ENCODE peak calls at places on chromosomes 6 and 20, in nine cellular contexts. X is CD4-positive, alpha-beta T cell; H is fibroblast of mammary gland; K is right lobe of liver; G is CD8-positive, alpha-beta T cell; C is heart left ventricle; T is kidney epithelial cell; S is ovary; M is GM12864. I is an unnamed sample.

GRCh38 chr6:36443498-36443844 is 671 bp downstream of the KCTD20 start:
- DNase-seq in X (no peak), H (no peak), K (no peak), G (no peak), C (no peak), T (no peak), S (no peak), M (no peak), I (no peak)

GRCh38 chr6:90083891-90084290 is 189.6 kb downstream of the GJA10 start:
- DNase-seq in X (peak), H (no peak), K (no peak), G (peak), C (no peak), T (no peak), S (no peak), M (peak), I (no peak)

GRCh38 chr6:2222275-2222842 is 23.0 kb downstream of the GMDS start:
- DNase-seq in X (no peak), H (no peak), K (no peak), G (no peak), C (no peak), T (no peak), S (no peak), M (no peak), I (no peak)

GRCh38 chr6:55963301-55963700 is 87.9 kb upstream of the BMP5 start:
- DNase-seq in X (no peak), H (peak), K (no peak), G (no peak), C (no peak), T (no peak), S (no peak), M (no peak), I (no peak)

GRCh38 chr20:38434310-38434741 is 802 bp downstream of the SNHG17 start:
- DNase-seq in X (no peak), H (no peak), K (no peak), G (no peak), C (no peak), T (no peak), S (no peak), M (no peak), I (peak)

GRCh38 chr6:89145461-89145961 is 344 bp upstream of the PM20D2 start:
- DNase-seq in X (no peak), H (peak), K (no peak), G (no peak), C (no peak), T (no peak), S (no peak), M (peak), I (no peak)

GRCh38 chr20:62652051-62652893 is 10.0 kb downstream of the SLCO4A1 start:
- DNase-seq in X (peak), H (peak), K (peak), G (peak), C (peak), T (peak), S (peak), M (peak), I (peak)

GRCh38 chr6:19824058-19824807 is 12.9 kb upstream of the ID4 start:
- DNase-seq in X (no peak), H (no peak), K (no peak), G (no peak), C (no peak), T (no peak), S (no peak), M (no peak), I (no peak)

GRCh38 chr6:41939091-41939847 is 2.3 kb downstream of the CCND3 start:
- DNase-seq in X (no peak), H (peak), K (peak), G (no peak), C (peak), T (no peak), S (peak), M (no peak), I (no peak)

GRCh38 chr20:52812231-52812847 is 159.8 kb upstream of the TSHZ2 start:
- DNase-seq in X (no peak), H (peak), K (no peak), G (no peak), C (no peak), T (no peak), S (no peak), M (no peak), I (no peak)

GRCh38 chr6:124560836-124561585 is 401.2 kb upstream of the RNF217 start:
- DNase-seq in X (no peak), H (no peak), K (no peak), G (no peak), C (no peak), T (no peak), S (no peak), M (no peak), I (no peak)

GRCh38 chr6:92201618-92202017 is 1217.7 kb downstream of the EPHA7 start:
- DNase-seq in X (no peak), H (no peak), K (no peak), G (no peak), C (no peak), T (peak), S (no peak), M (no peak), I (no peak)

GRCh38 chr6:41970436-41970846 is 28.8 kb upstream of the CCND3 start:
- DNase-seq in X (no peak), H (peak), K (peak), G (no peak), C (no peak), T (no peak), S (no peak), M (no peak), I (peak)

GRCh38 chr6:108359901-108360882 is 65.3 kb downstream of the AFG1L start:
- DNase-seq in X (no peak), H (peak), K (no peak), G (no peak), C (no peak), T (no peak), S (no peak), M (no peak), I (no peak)

GRCh38 chr6:52596371-52597028 is 19.6 kb upstream of the TRAM2 start:
- DNase-seq in X (no peak), H (peak), K (no peak), G (no peak), C (no peak), T (no peak), S (no peak), M (no peak), I (no peak)

GRCh38 chr6:109059591-109060021 is 35.0 kb downstream of the SESN1 start:
- DNase-seq in X (no peak), H (peak), K (no peak), G (no peak), C (no peak), T (no peak), S (no peak), M (no peak), I (no peak)

GRCh38 chr6:56940977-56941376 is 13.9 kb upstream of the BEND6 start:
- DNase-seq in X (no peak), H (no peak), K (no peak), G (no peak), C (no peak), T (no peak), S (no peak), M (no peak), I (no peak)

GRCh38 chr6:29656798-29657197 is at the start of gene MOG:
- DNase-seq in X (no peak), H (no peak), K (no peak), G (no peak), C (no peak), T (no peak), S (no peak), M (no peak), I (no peak)

GRCh38 chr6:168136001-168136400 is 57.0 kb upstream of the FRMD1 start:
- DNase-seq in X (no peak), H (no peak), K (no peak), G (no peak), C (no peak), T (no peak), S (no peak), M (no peak), I (no peak)

GRCh38 chr6:90362273-90362672 is 65.6 kb upstream of the BACH2 start:
- DNase-seq in X (no peak), H (peak), K (no peak), G (no peak), C (no peak), T (no peak), S (no peak), M (no peak), I (no peak)

GRCh38 chr6:38163186-38164130 is 343.9 kb downstream of the ZFAND3 start:
- DNase-seq in X (no peak), H (no peak), K (no peak), G (no peak), C (no peak), T (no peak), S (no peak), M (no peak), I (no peak)

GRCh38 chr20:46870041-46870440 is 24.6 kb upstream of the EYA2 start:
- DNase-seq in X (no peak), H (no peak), K (no peak), G (no peak), C (no peak), T (no peak), S (no peak), M (no peak), I (no peak)

GRCh38 chr20:46406986-46407670 is 713 bp upstream of the ELMO2 start:
- DNase-seq in X (peak), H (no peak), K (peak), G (peak), C (peak), T (no peak), S (peak), M (peak), I (no peak)

GRCh38 chr6:84791233-84791632 is 26.8 kb upstream of the TBX18 start:
- DNase-seq in X (no peak), H (peak), K (no peak), G (no peak), C (no peak), T (no peak), S (no peak), M (no peak), I (no peak)

GRCh38 chr6:63058601-63059000 is 152.7 kb upstream of the FKBP1C start:
- DNase-seq in X (no peak), H (no peak), K (no peak), G (no peak), C (no peak), T (no peak), S (no peak), M (no peak), I (no peak)

GRCh38 chr6:37626915-37627314 is 70.8 kb downstream of the MDGA1 start:
- DNase-seq in X (no peak), H (no peak), K (no peak), G (no peak), C (no peak), T (no peak), S (no peak), M (no peak), I (no peak)

GRCh38 chr6:163417595-163417994 is 3.1 kb downstream of the QKI start:
- DNase-seq in X (no peak), H (no peak), K (no peak), G (no peak), C (no peak), T (no peak), S (no peak), M (no peak), I (no peak)

GRCh38 chr6:31912186-31912585 is 10.3 kb upstream of the ZBTB12 start:
- DNase-seq in X (no peak), H (no peak), K (no peak), G (no peak), C (no peak), T (no peak), S (no peak), M (no peak), I (no peak)

GRCh38 chr20:25574411-25574810 is 10.9 kb downstream of the NINL start:
- DNase-seq in X (no peak), H (peak), K (no peak), G (no peak), C (no peak), T (no peak), S (peak), M (no peak), I (no peak)

GRCh38 chr20:14877616-14878015 is 540.2 kb upstream of the FLRT3 start:
- DNase-seq in X (no peak), H (peak), K (no peak), G (no peak), C (no peak), T (no peak), S (no peak), M (no peak), I (no peak)

GRCh38 chr6:33735201-33735600 is 11.5 kb downstream of the IP6K3 start:
- DNase-seq in X (no peak), H (no peak), K (peak), G (no peak), C (no peak), T (no peak), S (no peak), M (no peak), I (no peak)

GRCh38 chr6:163836916-163837660 is 422.6 kb downstream of the QKI start:
- DNase-seq in X (no peak), H (no peak), K (no peak), G (no peak), C (no peak), T (no peak), S (no peak), M (no peak), I (no peak)

GRCh38 chr20:31674895-31675827 is 37.4 kb downstream of the COX4I2 start:
- DNase-seq in X (peak), H (peak), K (peak), G (peak), C (peak), T (no peak), S (peak), M (no peak), I (peak)

GRCh38 chr6:10398439-10399218 is 16.2 kb downstream of the TFAP2A start:
- DNase-seq in X (no peak), H (no peak), K (no peak), G (no peak), C (no peak), T (no peak), S (no peak), M (no peak), I (no peak)

GRCh38 chr6:110566346-110567125 is 90.1 kb upstream of the SLC22A16 start:
- DNase-seq in X (no peak), H (no peak), K (peak), G (no peak), C (peak), T (no peak), S (no peak), M (no peak), I (no peak)

GRCh38 chr20:12927489-12927888 is 81.3 kb upstream of the SPTLC3 start:
- DNase-seq in X (no peak), H (peak), K (no peak), G (no peak), C (no peak), T (no peak), S (no peak), M (no peak), I (no peak)

GRCh38 chr6:14074723-14075503 is 42.7 kb upstream of the CD83 start:
- DNase-seq in X (no peak), H (peak), K (no peak), G (peak), C (no peak), T (no peak), S (peak), M (peak), I (no peak)

DNA sequence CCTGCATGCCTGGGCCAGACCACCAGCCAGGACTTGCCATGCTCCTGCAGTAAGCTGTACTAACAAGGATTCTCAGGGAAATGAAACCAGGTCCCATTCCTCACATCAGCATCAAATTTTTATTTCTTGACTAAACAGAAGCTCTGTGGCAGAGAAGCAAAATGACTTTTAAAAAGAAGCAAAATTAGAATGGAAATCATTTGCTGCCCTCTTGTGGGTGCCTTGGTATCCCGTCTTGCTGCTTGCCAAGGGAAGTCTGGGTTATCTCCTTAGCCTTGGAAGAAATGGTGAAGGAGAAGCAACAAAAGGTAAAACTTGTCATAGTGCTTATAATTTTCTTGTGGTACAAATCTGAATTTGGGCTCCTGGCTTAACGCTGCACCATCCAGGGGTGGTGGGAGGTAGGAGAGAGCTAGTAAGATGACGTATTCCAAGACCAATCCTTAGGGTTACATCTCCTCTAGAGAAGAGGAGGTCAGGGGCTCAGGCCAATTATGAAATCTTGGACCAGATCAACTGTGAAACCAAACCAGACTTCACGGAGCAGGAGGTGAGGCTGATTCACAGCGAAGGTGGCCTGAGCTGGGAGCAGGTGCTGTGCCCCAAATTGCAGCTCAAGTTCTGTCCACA is 107.5 kb downstream of the FAXC start:
- DNase-seq in X (no peak), H (peak), K (no peak), G (no peak), C (no peak), T (peak), S (no peak), M (no peak), I (no peak)
- TF ChIP-seq CTCF in X (no peak), H (peak), K (no peak), G (no peak), C (peak), T (peak), S (no peak), M (peak), I (no peak)

GRCh38 chr20:64205611-64206026 is 41.4 kb downstream of the MYT1 start:
- DNase-seq in X (no peak), H (no peak), K (no peak), G (no peak), C (no peak), T (no peak), S (no peak), M (no peak), I (no peak)
- TF ChIP-seq CTCF in X (no peak), H (no peak), K (no peak), G (no peak), C (no peak), T (no peak), S (no peak), M (no peak), I (no peak)

DNA sequence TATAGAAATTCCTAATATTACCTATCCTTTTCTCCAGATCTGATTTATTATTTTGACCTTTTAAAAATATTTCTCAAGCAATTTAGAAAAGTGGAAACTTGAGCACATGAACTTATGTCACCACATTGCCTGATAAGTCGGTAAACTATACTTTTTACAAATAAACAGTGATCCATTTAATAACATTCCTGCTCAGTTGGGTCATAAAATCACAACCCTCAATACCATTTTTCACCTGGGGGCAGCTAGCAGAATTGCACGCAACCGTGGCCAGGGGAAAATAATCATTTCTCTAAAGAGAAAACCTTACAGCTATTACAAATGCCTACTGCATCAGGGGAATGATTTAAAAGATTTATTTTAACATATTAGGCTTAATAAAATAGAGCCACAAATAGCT is 614.5 kb downstream of the PHF3 start:
- DNase-seq in X (no peak), H (no peak), K (no peak), G (no peak), C (no peak), T (no peak), S (no peak), M (no peak), I (no peak)
- TF ChIP-seq CTCF in X (no peak), H (peak), K (no peak), G (no peak), C (no peak), T (peak), S (no peak), M (no peak), I (no peak)

DNA sequence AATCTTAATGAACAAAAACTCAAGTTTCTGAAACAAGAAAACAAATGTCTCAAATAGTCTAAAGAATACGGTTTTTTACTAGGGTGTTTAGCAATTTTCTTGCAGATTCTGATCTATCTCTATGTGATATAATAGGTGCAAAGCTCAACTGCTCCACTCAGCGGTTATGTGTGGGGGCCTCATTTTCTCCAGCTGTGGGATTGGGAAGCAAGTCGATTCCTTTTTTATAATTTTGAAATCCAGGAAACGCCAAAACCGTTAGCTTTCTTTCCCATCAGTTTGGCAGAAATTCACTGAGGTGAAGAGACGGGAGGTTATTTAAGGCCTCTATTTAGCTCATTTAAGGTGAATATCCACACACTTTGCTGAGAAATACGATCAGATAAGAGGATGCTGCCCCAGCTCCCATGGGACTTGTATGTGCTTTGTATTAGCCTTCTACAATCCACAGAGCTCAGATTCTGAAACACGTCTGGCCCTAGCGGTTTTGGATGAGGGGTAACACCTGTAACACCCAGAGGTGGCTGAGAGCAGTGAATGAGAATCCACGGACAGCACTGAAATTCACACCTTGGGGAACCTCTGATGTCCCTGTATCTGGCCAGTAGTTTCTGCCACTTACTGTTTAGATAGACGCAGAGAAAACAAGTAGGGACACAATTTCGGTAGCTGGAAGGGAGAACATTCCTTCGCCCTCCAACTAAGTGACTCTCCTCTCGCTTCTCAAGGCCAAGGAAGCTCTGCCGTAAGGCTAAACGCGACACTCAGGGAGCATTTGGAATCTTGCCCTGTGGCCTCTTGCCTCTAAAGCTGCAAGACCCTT is 6.6 kb upstream of the BCAS4 start:
- DNase-seq in X (no peak), H (peak), K (no peak), G (no peak), C (peak), T (no peak), S (peak), M (no peak), I (no peak)
- TF ChIP-seq CTCF in X (no peak), H (peak), K (peak), G (no peak), C (peak), T (peak), S (peak), M (peak), I (no peak)

GRCh38 chr6:44627091-44627878 is 239.8 kb downstream of the CDC5L start:
- DNase-seq in X (no peak), H (no peak), K (no peak), G (no peak), C (peak), T (no peak), S (no peak), M (no peak), I (no peak)
- TF ChIP-seq CTCF in X (no peak), H (no peak), K (no peak), G (no peak), C (no peak), T (no peak), S (no peak), M (no peak), I (no peak)

DNA sequence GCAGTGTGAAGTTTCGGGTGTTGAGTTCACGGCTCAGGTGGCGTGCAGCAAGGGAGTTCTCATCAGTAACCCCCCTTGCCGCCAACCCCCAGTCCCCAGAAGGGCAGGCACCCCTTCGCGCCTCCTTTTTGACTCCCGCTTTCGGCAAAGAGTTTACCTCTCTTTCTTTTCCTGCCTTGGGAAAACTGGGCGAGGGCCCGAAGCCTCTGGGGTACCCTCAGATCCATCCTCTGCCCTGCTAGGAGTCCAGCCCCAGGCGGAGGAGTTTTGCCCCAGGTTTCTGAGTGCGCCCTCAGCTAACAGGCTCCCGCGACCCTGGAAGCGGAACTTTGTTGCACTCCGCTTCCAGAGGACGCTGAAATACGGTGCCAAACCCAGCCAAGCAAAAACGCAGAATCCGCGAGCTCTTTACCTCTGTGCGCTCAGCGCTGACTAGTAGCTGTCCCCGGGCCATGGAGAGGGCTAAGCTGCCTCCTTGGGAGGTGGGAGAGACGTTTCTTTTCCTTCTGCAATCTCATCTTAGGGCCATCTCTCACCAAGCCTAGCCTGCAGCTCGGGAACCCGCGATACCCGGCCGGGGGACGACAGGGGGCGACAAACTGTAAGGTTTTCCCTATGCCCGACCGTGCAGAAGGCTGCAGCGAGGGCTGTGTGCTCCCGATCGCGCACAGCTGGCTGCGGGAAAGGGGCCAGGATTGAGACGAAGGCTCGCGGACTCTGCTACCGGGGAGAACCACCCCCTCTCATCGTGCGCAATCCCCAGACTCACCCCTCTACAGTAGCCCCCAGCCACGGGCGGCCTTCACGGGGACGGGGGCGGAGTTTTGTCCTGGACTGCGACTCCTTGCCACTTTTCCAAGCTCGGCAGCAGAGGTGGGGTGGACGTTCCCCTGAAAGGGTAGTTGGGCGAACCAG is 2.7 kb upstream of the PAX1 start:
- DNase-seq in X (no peak), H (peak), K (peak), G (no peak), C (peak), T (no peak), S (no peak), M (no peak), I (no peak)
- TF ChIP-seq CTCF in X (no peak), H (peak), K (peak), G (no peak), C (peak), T (peak), S (no peak), M (peak), I (no peak)

I was measured in natural killer cell.